ENCODE peak calls at places on chromosomes 11 and 22, in eight cellular contexts. W is GM06990; I is fibroblast of lung; J is HCT116; E is omental fat pad; T is type B pancreatic cell; N is CD4-positive, alpha-beta T cell; A is CD8-positive, alpha-beta T cell. M is an unnamed sample.

GRCh38 chr11:28107331-28107725 is 628 bp downstream of the KIF18A start:
- DNase-seq in W (no peak), I (no peak), J (no peak), E (no peak), T (no peak), N (no peak), A (no peak), M (peak)

GRCh38 chr11:8339592-8340022 is 75.9 kb upstream of the LMO1 start:
- DNase-seq in W (no peak), I (no peak), J (no peak), E (no peak), T (no peak), N (no peak), A (no peak), M (no peak)

GRCh38 chr11:132054822-132055221 is 684.4 kb downstream of the NTM start:
- DNase-seq in W (no peak), I (peak), J (no peak), E (no peak), T (no peak), N (no peak), A (no peak), M (no peak)

GRCh38 chr11:22049276-22049675 is 143.6 kb upstream of the ANO5 start:
- DNase-seq in W (no peak), I (no peak), J (no peak), E (no peak), T (no peak), N (no peak), A (no peak), M (no peak)

GRCh38 chr11:132586801-132587200 is 945.5 kb downstream of the OPCML start:
- DNase-seq in W (no peak), I (peak), J (no peak), E (no peak), T (no peak), N (no peak), A (no peak), M (no peak)

GRCh38 chr11:464316-464715 is 14.2 kb downstream of the PTDSS2 start:
- DNase-seq in W (no peak), I (no peak), J (no peak), E (no peak), T (peak), N (no peak), A (no peak), M (no peak)

GRCh38 chr11:68354181-68354872 is 41.9 kb downstream of the LRP5 start:
- DNase-seq in W (no peak), I (peak), J (peak), E (peak), T (no peak), N (no peak), A (no peak), M (no peak)

GRCh38 chr11:63961608-63962412 is 12.6 kb upstream of the COX8A start:
- DNase-seq in W (no peak), I (no peak), J (no peak), E (no peak), T (no peak), N (no peak), A (no peak), M (no peak)

GRCh38 chr22:17117890-17118289 is 3.3 kb downstream of the TMEM121B start:
- DNase-seq in W (no peak), I (no peak), J (no peak), E (no peak), T (no peak), N (no peak), A (no peak), M (no peak)

GRCh38 chr11:63375434-63375833 is 5.8 kb downstream of the SLC22A9 start:
- DNase-seq in W (peak), I (no peak), J (no peak), E (no peak), T (no peak), N (no peak), A (no peak), M (peak)

GRCh38 chr11:7941608-7942007 is at the start of gene OR10A3:
- DNase-seq in W (no peak), I (no peak), J (no peak), E (no peak), T (no peak), N (no peak), A (no peak), M (no peak)

GRCh38 chr11:122756417-122756816 is 81.9 kb upstream of the CRTAM start:
- DNase-seq in W (no peak), I (no peak), J (no peak), E (no peak), T (no peak), N (peak), A (peak), M (peak)

GRCh38 chr11:11179239-11179638 is 173.8 kb downstream of the CSNK2A3 start:
- DNase-seq in W (no peak), I (peak), J (peak), E (no peak), T (no peak), N (no peak), A (no peak), M (no peak)

GRCh38 chr22:27344546-27344945 is 457.0 kb downstream of the MN1 start:
- DNase-seq in W (no peak), I (no peak), J (no peak), E (no peak), T (no peak), N (no peak), A (no peak), M (no peak)

GRCh38 chr22:17860220-17860965 is 86.1 kb upstream of the BID start:
- DNase-seq in W (no peak), I (no peak), J (no peak), E (no peak), T (no peak), N (no peak), A (no peak), M (no peak)

GRCh38 chr22:50014655-50015401 is 2.3 kb upstream of the IL17REL start:
- DNase-seq in W (no peak), I (no peak), J (no peak), E (no peak), T (peak), N (no peak), A (no peak), M (no peak)

GRCh38 chr11:112016765-112017356 is 8.3 kb upstream of the DLAT start:
- DNase-seq in W (no peak), I (peak), J (no peak), E (no peak), T (no peak), N (no peak), A (no peak), M (no peak)

GRCh38 chr11:2748814-2749554 is 49.2 kb upstream of the KCNQ1OT1 start:
- DNase-seq in W (no peak), I (no peak), J (no peak), E (no peak), T (no peak), N (no peak), A (no peak), M (no peak)

GRCh38 chr11:19013181-19013857 is 47.2 kb downstream of the MRGPRX2 start:
- DNase-seq in W (no peak), I (no peak), J (no peak), E (no peak), T (no peak), N (no peak), A (no peak), M (no peak)

GRCh38 chr11:84800755-84801346 is 826.3 kb downstream of the DLG2 start:
- DNase-seq in W (no peak), I (peak), J (peak), E (no peak), T (no peak), N (no peak), A (no peak), M (no peak)

GRCh38 chr11:125376117-125376516 is 119.9 kb downstream of the FEZ1 start:
- DNase-seq in W (no peak), I (peak), J (no peak), E (peak), T (no peak), N (no peak), A (no peak), M (peak)

GRCh38 chr11:123062892-123063395 is 1.0 kb upstream of the HSPA8 start:
- DNase-seq in W (no peak), I (peak), J (no peak), E (no peak), T (no peak), N (no peak), A (no peak), M (no peak)

GRCh38 chr11:82225930-82226329 is 507.7 kb downstream of the FAM181B start:
- DNase-seq in W (no peak), I (no peak), J (no peak), E (no peak), T (no peak), N (no peak), A (no peak), M (no peak)
- TF ChIP-seq CTCF in W (peak), I (no peak), J (no peak), E (no peak), T (no peak), N (no peak), A (no peak), M (peak)

DNA sequence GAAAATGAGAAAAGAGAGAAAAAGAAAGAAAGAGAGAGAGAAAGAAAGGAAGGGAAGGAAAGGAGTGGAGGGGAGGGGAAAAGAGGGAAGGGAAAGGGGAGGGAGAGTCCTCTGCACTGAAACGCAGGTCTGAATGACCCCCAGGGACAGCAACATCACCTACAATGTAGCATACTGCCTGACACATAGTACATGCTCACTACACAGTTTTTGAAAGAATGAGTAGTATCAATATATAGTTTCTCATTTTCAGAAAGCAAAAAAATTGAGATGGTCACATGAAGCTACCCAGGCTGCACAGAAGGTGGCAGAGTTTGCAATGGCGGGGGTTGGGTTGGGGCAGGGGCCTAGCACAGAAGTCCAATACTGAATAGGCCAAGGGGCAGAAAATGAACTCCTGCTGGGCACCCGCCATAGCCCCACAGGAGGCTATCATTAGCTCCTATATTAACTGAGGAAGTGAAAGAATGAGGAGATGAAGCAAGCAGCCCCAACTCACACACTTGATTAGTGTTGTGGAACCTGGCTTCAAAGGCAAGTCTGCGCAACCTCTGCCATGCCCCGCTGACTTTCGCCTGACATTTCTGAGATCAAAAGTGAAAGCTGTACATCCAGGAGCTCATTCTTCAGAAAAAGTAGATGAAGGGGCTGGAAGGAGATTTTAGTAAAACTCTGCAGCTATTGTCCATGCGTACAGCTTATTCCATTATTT is 241.2 kb upstream of the SYN3 start:
- DNase-seq in W (peak), I (no peak), J (no peak), E (no peak), T (no peak), N (no peak), A (no peak), M (peak)
- TF ChIP-seq CTCF in W (peak), I (no peak), J (no peak), E (no peak), T (no peak), N (no peak), A (no peak), M (peak)

DNA sequence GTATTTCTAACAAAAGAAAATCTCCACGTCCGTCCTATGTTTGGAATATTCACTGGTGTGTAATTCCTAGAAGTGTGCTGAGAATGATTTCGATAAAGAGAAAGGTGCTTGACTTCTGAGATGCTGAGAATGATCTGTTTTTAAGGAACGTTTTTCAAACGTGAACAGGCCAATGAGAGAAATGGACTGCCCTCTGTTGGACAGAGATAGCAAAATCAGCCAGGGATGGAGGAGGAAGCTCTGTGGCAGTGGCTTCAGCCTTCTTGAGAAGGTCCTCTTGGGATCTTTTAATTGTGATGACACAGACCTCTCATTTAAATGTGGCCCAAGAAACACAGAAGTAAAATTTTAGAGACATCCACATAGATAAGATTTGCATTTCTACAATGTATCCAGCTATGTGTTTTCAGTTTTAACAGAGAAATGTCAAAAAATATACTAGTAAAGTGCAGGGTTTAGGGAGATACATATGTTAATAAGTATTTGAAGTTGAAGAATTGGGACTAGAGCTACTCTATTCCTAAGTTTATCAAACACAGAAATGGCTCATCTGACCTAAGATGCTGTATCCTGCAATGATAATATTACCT is 84.0 kb upstream of the RCN1 start:
- DNase-seq in W (no peak), I (peak), J (peak), E (no peak), T (no peak), N (no peak), A (peak), M (peak)
- TF ChIP-seq CTCF in W (peak), I (peak), J (peak), E (no peak), T (peak), N (peak), A (peak), M (peak)

DNA sequence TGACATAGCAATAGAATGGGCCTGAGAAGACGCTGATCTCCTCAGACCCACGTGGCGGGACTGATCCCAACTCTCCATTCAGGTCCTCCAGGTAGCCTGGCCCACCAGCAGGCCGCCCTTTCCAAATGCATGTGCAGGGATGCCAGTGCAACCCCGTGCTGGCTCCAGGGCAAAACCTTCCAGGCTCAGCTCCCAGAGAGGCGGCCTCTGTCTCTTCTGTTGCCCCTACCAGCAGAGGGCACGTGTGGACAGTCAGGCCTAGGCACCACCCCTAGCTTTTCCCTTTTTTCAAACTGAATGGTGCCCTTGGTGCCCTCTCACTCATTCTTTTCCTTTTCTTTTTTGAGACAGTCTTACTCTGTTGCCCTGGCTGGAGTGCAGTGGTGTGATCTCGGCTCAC is 121.7 kb downstream of the OSBP2 start:
- DNase-seq in W (no peak), I (no peak), J (no peak), E (no peak), T (no peak), N (no peak), A (no peak), M (no peak)
- TF ChIP-seq CTCF in W (peak), I (no peak), J (peak), E (no peak), T (no peak), N (no peak), A (no peak), M (no peak)

GRCh38 chr22:46240073-46240472 is 10.0 kb downstream of the CDPF1 start:
- DNase-seq in W (no peak), I (no peak), J (no peak), E (no peak), T (no peak), N (no peak), A (no peak), M (no peak)
- TF ChIP-seq CTCF in W (no peak), I (no peak), J (no peak), E (no peak), T (no peak), N (no peak), A (no peak), M (no peak)

M was measured in GM13977.